ENCODE peak calls at places on chromosomes 6 and 20, in five cellular contexts. One of them, this sample, is unnamed.

GRCh38 chr20:11403711-11404110 is 514.0 kb upstream of the BTBD3 start:
- DNase-seq in ovary: peak
- DNase-seq in tibial nerve: no peak
- DNase-seq in IMR-90: no peak
- DNase-seq in A549: no peak
- DNase-seq in this sample: no peak

GRCh38 chr6:126054802-126055201 is 68.5 kb downstream of the TRMT11 start:
- DNase-seq in ovary: no peak
- DNase-seq in IMR-90: no peak
- DNase-seq in A549: no peak
- DNase-seq in tibial nerve: no peak
- DNase-seq in this sample: no peak

GRCh38 chr20:8709627-8710026 is 359.3 kb upstream of the PLCB4 start:
- DNase-seq in IMR-90: no peak
- DNase-seq in ovary: no peak
- DNase-seq in A549: no peak
- DNase-seq in tibial nerve: no peak
- DNase-seq in this sample: no peak

GRCh38 chr6:112773217-112773616 is 426.1 kb downstream of the RFPL4B start:
- DNase-seq in ovary: no peak
- DNase-seq in tibial nerve: no peak
- DNase-seq in IMR-90: peak
- DNase-seq in A549: no peak
- DNase-seq in this sample: no peak

GRCh38 chr6:138161434-138162103 is at the start of gene ARFGEF3:
- DNase-seq in ovary: peak
- DNase-seq in A549: peak
- DNase-seq in tibial nerve: peak
- DNase-seq in IMR-90: peak
- DNase-seq in this sample: peak

GRCh38 chr6:63804381-63804956 is 168.9 kb downstream of the PHF3 start:
- DNase-seq in IMR-90: peak
- DNase-seq in tibial nerve: no peak
- DNase-seq in ovary: no peak
- DNase-seq in A549: no peak
- DNase-seq in this sample: no peak

GRCh38 chr20:63714858-63715257 is 7.0 kb downstream of the ZGPAT start:
- DNase-seq in ovary: no peak
- DNase-seq in A549: no peak
- DNase-seq in IMR-90: no peak
- DNase-seq in tibial nerve: no peak
- DNase-seq in this sample: no peak

GRCh38 chr20:30500829-30501440 is 756.5 kb upstream of the DEFB115 start:
- DNase-seq in ovary: no peak
- DNase-seq in A549: no peak
- DNase-seq in tibial nerve: no peak
- DNase-seq in IMR-90: no peak
- DNase-seq in this sample: no peak

GRCh38 chr6:27505209-27506027 is 32.5 kb upstream of the ZNF184 start:
- DNase-seq in IMR-90: peak
- DNase-seq in tibial nerve: peak
- DNase-seq in ovary: peak
- DNase-seq in A549: peak
- DNase-seq in this sample: peak

GRCh38 chr6:26472549-26473245 is 14.9 kb downstream of the BTN2A1 start:
- DNase-seq in A549: no peak
- DNase-seq in ovary: no peak
- DNase-seq in tibial nerve: no peak
- DNase-seq in IMR-90: no peak
- DNase-seq in this sample: no peak

GRCh38 chr20:44536139-44536538 is 14.3 kb upstream of the SERINC3 start:
- DNase-seq in ovary: no peak
- DNase-seq in IMR-90: no peak
- DNase-seq in tibial nerve: no peak
- DNase-seq in A549: no peak
- DNase-seq in this sample: no peak

GRCh38 chr6:166192557-166192956 is 24.9 kb upstream of the TBXT start:
- DNase-seq in IMR-90: no peak
- DNase-seq in A549: no peak
- DNase-seq in ovary: no peak
- DNase-seq in tibial nerve: no peak
- DNase-seq in this sample: no peak

GRCh38 chr20:37711001-37711400 is 17.2 kb downstream of the CTNNBL1 start:
- DNase-seq in ovary: no peak
- DNase-seq in IMR-90: no peak
- DNase-seq in A549: no peak
- DNase-seq in tibial nerve: no peak
- DNase-seq in this sample: no peak

GRCh38 chr6:25369450-25370086 is 90.4 kb downstream of the CARMIL1 start:
- DNase-seq in A549: no peak
- DNase-seq in ovary: no peak
- DNase-seq in IMR-90: no peak
- DNase-seq in tibial nerve: no peak
- DNase-seq in this sample: no peak

GRCh38 chr6:36838896-36839818 is at the start of gene CPNE5:
- DNase-seq in tibial nerve: no peak
- DNase-seq in A549: no peak
- DNase-seq in ovary: peak
- DNase-seq in IMR-90: no peak
- DNase-seq in this sample: no peak

GRCh38 chr20:57320358-57320757 is 9.2 kb upstream of the SPO11 start:
- DNase-seq in ovary: no peak
- DNase-seq in IMR-90: no peak
- DNase-seq in A549: no peak
- DNase-seq in tibial nerve: no peak
- DNase-seq in this sample: no peak

GRCh38 chr6:129672883-129673631 is 36.9 kb downstream of the ARHGAP18 start:
- DNase-seq in tibial nerve: no peak
- DNase-seq in A549: peak
- DNase-seq in ovary: no peak
- DNase-seq in IMR-90: peak
- DNase-seq in this sample: no peak

GRCh38 chr6:28711325-28711724 is 185.6 kb downstream of the GPX5 start:
- DNase-seq in IMR-90: no peak
- DNase-seq in tibial nerve: no peak
- DNase-seq in ovary: no peak
- DNase-seq in A549: no peak
- DNase-seq in this sample: no peak

GRCh38 chr6:28712982-28713381 is 187.3 kb downstream of the GPX5 start:
- DNase-seq in tibial nerve: no peak
- DNase-seq in A549: no peak
- DNase-seq in ovary: no peak
- DNase-seq in IMR-90: no peak
- DNase-seq in this sample: no peak

GRCh38 chr6:28710466-28711191 is 184.9 kb downstream of the GPX5 start:
- DNase-seq in A549: peak
- DNase-seq in IMR-90: peak
- DNase-seq in tibial nerve: no peak
- DNase-seq in ovary: peak
- DNase-seq in this sample: no peak

GRCh38 chr6:28709478-28710349 is 184.0 kb downstream of the GPX5 start:
- DNase-seq in tibial nerve: no peak
- DNase-seq in A549: peak
- DNase-seq in IMR-90: no peak
- DNase-seq in ovary: no peak
- DNase-seq in this sample: no peak

DNA sequence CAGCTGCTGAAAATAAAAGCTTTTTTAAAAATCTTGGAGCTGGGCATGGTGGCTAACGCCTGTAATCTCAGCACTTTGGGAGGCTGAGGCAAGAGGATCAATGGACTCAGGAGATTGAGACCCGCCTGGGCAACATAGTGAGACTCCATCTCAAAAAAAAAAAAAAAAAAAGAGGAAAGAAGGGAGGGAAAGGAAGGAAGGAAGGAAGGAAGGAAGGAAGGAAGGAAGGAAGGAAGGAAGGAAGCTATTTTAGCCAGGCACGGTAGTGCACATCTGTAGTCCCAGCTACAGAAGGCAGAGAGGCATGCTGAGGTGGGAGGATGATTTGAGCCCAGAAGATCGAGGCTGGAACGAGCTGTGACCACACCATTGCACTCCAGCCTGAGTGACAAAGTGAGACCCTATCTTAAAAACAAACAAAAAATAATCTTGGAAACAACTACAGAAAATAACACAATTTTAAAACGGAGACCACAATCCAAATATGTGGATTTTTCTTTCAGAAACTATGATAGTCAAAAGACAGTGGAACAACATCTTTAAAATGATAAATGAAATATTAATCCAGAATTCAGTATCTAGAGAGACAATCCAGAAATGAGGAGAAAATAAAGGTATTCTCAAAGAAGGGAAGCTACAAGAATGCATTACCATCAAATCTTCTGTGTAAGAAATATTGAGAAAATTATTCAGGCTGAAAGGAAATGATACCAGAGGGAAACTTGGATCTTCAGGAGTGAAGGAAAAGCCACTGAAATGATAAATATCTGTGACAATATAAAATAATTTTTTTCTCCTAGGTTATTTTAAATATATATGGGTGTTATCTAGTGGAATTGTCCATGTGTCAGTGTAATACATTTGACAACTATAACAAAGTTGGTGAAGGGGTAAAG is 182.0 kb downstream of the GPX5 start:
- DNase-seq in ovary: no peak
- DNase-seq in A549: no peak
- DNase-seq in tibial nerve: no peak
- DNase-seq in IMR-90: no peak
- DNase-seq in this sample: no peak
- TF ChIP-seq POLR2A in ovary: no peak
- TF ChIP-seq POLR2A in A549: no peak
- TF ChIP-seq POLR2A in tibial nerve: no peak
- TF ChIP-seq POLR2A in IMR-90: no peak
- TF ChIP-seq POLR2A in this sample: no peak

DNA sequence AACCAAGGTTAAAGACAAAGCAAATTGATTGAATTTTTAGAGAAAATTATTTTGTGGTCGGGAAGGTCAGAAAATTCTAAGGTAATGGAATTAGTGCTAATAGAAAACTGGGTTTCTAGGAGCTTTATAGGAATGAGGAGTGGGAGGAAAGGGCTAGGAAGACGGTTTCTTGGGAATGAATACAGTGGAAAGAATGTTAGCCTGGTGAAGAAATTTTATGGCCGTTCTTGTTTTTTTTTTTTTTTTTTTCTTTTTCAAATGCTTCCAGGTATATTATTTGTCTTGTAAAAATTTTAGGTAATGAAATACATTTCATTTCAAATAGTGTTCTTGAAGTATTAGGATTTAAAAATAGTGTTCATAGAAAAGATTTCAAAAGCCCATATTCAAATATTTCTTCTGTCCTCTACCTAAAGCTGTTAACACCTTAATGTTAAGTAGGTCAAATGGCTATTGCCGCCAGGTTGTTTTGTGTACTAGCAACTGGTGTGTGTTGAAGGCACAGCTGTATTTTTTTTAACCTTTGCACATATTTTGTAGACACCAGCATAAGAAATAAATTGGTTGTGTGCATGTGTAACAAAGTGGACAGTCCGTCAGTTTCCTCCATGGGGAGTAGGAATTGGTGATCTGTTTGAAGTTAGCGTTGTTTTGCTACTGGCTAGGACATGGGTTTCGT is 32.3 kb downstream of the AFDN start:
- DNase-seq in tibial nerve: no peak
- DNase-seq in ovary: no peak
- DNase-seq in IMR-90: no peak
- DNase-seq in A549: no peak
- DNase-seq in this sample: no peak
- H3K4me3 ChIP-seq in tibial nerve: no peak
- H3K4me3 ChIP-seq in ovary: no peak
- H3K4me3 ChIP-seq in IMR-90: no peak
- H3K4me3 ChIP-seq in A549: no peak
- H3K4me3 ChIP-seq in this sample: no peak

GRCh38 chr6:33077908-33078307 is 2.1 kb downstream of the HLA-DPB1 start:
- DNase-seq in A549: no peak
- DNase-seq in tibial nerve: no peak
- DNase-seq in ovary: no peak
- DNase-seq in IMR-90: no peak
- DNase-seq in this sample: no peak

GRCh38 chr6:33073431-33073871 is at the start of gene HLA-DPA1:
- DNase-seq in IMR-90: peak
- DNase-seq in tibial nerve: no peak
- DNase-seq in A549: peak
- DNase-seq in ovary: no peak
- DNase-seq in this sample: no peak

GRCh38 chr6:33076406-33076934 is 680 bp downstream of the HLA-DPB1 start:
- DNase-seq in IMR-90: no peak
- DNase-seq in A549: no peak
- DNase-seq in tibial nerve: no peak
- DNase-seq in ovary: no peak
- DNase-seq in this sample: no peak

GRCh38 chr6:33075208-33075567 is 602 bp upstream of the HLA-DPB1 start:
- DNase-seq in tibial nerve: no peak
- DNase-seq in A549: no peak
- DNase-seq in IMR-90: no peak
- DNase-seq in ovary: no peak
- DNase-seq in this sample: no peak

GRCh38 chr6:33075568-33076405 is at the start of gene HLA-DPB1:
- DNase-seq in IMR-90: peak
- DNase-seq in tibial nerve: no peak
- DNase-seq in ovary: no peak
- DNase-seq in A549: peak
- DNase-seq in this sample: no peak
- TF ChIP-seq POLR2A in IMR-90: no peak
- TF ChIP-seq POLR2A in tibial nerve: peak
- TF ChIP-seq POLR2A in ovary: no peak
- TF ChIP-seq POLR2A in A549: no peak
- TF ChIP-seq POLR2A in this sample: no peak

GRCh38 chr6:156960525-156960924 is 183.3 kb downstream of the ARID1B start:
- DNase-seq in tibial nerve: no peak
- DNase-seq in IMR-90: no peak
- DNase-seq in A549: no peak
- DNase-seq in ovary: no peak
- DNase-seq in this sample: no peak
- H3K4me3 ChIP-seq in tibial nerve: no peak
- H3K4me3 ChIP-seq in IMR-90: no peak
- H3K4me3 ChIP-seq in A549: no peak
- H3K4me3 ChIP-seq in ovary: no peak
- H3K4me3 ChIP-seq in this sample: no peak

This sample was measured in lower leg skin.